ENCODE peak calls at places on chromosome 18, in four cellular contexts. C, V, E and Q are unnamed samples.

GRCh38 chr18:7084080-7084765 is 33.4 kb downstream of the LAMA1 start:
- DNase-seq in V (no peak), E (no peak), C (peak; percentile 60), Q (no peak)

GRCh38 chr18:74733592-74733991 is 135.9 kb downstream of the ZNF407 start:
- DNase-seq in V (no peak), C (no peak), E (no peak), Q (no peak)

GRCh38 chr18:50099725-50100414 is 95.1 kb downstream of the MYO5B start:
- DNase-seq in C (peak; percentile 25), V (no peak), E (no peak), Q (no peak)

GRCh38 chr18:36284671-36285295 is 12.7 kb upstream of the FHOD3 start:
- DNase-seq in C (peak; percentile 74), V (peak; percentile 73), E (no peak), Q (peak; percentile 71)

GRCh38 chr18:33745396-33745795 is 167.4 kb downstream of the ASXL3 start:
- DNase-seq in V (no peak), C (no peak), E (no peak), Q (no peak)

GRCh38 chr18:13416208-13416607 is 197.6 kb downstream of the LDLRAD4 start:
- DNase-seq in V (no peak), E (no peak), C (no peak), Q (no peak)

GRCh38 chr18:50093366-50093765 is 101.6 kb downstream of the MYO5B start:
- DNase-seq in V (no peak), E (no peak), C (no peak), Q (no peak)

GRCh38 chr18:59779979-59780378 is 82.8 kb upstream of the CCBE1 start:
- DNase-seq in V (no peak), E (no peak), C (peak; percentile 91), Q (peak; percentile 59)

GRCh38 chr18:54089749-54090459 is 134.6 kb downstream of the MBD2 start:
- DNase-seq in V (no peak), E (no peak), C (no peak), Q (no peak)

DNA sequence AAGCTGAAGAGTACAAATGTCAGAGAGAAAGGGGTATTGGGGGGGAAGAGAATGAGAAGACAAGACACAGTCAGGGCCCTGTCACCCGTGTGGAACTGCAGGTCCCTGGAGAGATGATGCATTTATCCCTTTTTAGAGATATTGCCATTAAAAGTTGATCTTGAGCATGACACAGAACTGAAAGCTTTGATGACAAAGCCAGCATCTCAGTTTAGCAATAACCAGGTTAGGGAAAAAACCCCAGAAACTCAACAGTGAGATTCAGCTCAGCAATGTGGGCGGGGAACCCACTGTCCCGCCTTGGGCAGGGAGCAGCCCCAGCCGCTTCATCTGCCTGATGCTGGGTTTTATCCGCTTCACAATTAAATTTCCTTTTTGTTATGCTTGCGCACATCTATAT is 181.1 kb downstream of the NEDD4L start:
- DNase-seq in E (no peak), V (no peak), C (no peak), Q (no peak)
- H3K4me1 ChIP-seq in E (peaks cover 16% of the 10 kb centered on the region), V (no peaks in the 10 kb centered on the region), C (peaks cover 15% of the 10 kb centered on the region), Q (peaks cover 34% of the 10 kb centered on the region)

DNA sequence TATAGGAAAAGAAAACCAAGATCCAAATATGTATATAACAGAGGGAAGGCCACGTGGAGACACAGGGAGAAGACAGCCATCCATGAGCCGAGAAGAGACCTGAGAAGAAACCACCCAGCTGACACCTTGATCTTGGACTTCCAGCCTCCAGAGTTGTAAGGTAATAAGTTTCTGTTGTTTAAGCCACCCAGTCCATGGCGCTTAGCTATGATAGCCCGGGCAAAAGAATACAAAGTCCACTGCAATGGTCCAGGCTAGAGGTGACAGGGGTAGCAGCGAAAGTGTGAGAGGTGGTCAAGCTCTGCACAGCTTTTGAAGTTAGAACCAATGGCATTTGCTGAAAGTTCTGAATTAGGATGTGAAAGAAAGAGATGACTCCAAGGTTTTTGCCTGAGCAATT is 2.8 kb downstream of the MYOM1 start:
- DNase-seq in V (no peak), C (no peak), E (no peak), Q (no peak)
- H3K27ac ChIP-seq in V (no peak overlapping the region), C (no peak overlapping the region), E (peak overlapping the region; percentile 95), Q (no peak overlapping the region)

DNA sequence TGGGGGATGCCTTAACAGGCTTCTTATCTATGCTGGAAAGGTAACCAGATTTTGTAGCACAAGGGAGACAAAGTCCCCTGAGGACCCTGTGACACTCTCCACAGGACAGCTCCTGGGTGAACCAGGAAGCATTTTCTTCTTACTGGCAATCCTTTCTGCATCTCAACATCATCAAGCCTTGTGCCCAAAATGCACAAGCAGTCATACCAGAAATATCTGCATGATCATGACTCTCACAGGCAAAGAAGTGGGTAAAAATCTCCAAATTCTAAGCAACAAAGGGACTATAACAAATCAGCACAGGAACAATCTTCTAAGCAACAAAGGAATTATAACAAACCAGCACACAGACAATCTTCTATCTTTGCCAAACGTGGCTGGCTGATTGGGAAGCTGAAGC is 99.1 kb upstream of the CD226 start:
- DNase-seq in E (no peak), C (no peak), V (no peak), Q (no peak)
- H3K4me3 ChIP-seq in E (no peak overlapping the region), C (no peak overlapping the region), V (no peak overlapping the region), Q (no peak overlapping the region)

GRCh38 chr18:46337206-46337710 is 233.1 kb downstream of the HAUS1 start:
- DNase-seq in C (no peak), E (no peak), V (no peak), Q (no peak)
- H3K4me1 ChIP-seq in C (no peaks in the 10 kb centered on the region), E (peaks cover 11% of the 10 kb centered on the region), V (peaks cover 29% of the 10 kb centered on the region), Q (peaks cover 4% of the 10 kb centered on the region)

GRCh38 chr18:55339990-55340389 is 248.0 kb downstream of the TCF4 start:
- DNase-seq in E (no peak), V (no peak), C (no peak), Q (no peak)
- H3K27ac ChIP-seq in E (peak overlapping the region; percentile 91), V (peak overlapping the region; percentile 66), C (no peak overlapping the region), Q (no peak overlapping the region)

GRCh38 chr18:80171190-80171872 is 62.3 kb downstream of the ADNP2 start:
- DNase-seq in C (peak; percentile 69), E (peak; percentile 43), V (peak; percentile 53), Q (no peak)
- H3K4me3 ChIP-seq in C (peak overlapping the region; percentile 9), E (peak overlapping the region; percentile 25), V (no peak overlapping the region), Q (no peak overlapping the region)

GRCh38 chr18:11994708-11995444 is 13.6 kb downstream of the IMPA2 start:
- DNase-seq in C (peak; percentile 27), V (no peak), E (peak; percentile 51), Q (peak; percentile 19)
- H3K4me1 ChIP-seq in C (peaks cover 11% of the 10 kb centered on the region), V (no peaks in the 10 kb centered on the region), E (peaks cover 58% of the 10 kb centered on the region), Q (no peaks in the 10 kb centered on the region)

DNA sequence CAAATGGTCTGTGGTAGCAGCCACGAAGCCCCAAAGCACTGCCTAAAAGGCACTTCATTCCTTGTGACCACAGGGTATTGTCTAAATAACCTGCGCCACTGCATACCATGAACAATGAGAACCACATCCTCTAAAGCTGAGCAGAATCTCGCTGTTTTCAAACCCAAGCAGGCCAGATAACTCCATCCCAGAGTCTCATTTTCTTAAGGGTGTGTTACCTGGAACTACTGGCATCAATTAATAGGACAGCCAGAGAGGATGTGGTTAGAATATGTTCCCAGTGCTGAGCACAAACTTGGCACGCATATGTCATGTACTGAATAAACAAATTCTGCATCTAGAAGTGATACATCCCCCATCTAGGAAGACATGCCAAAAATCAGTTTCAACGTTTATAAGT is 13.0 kb downstream of the VPS4B start:
- DNase-seq in C (peak; percentile 63), V (no peak), E (no peak), Q (no peak)
- H3K27ac ChIP-seq in C (no peak overlapping the region), V (peak overlapping the region; percentile 24), E (no peak overlapping the region), Q (no peak overlapping the region)

DNA sequence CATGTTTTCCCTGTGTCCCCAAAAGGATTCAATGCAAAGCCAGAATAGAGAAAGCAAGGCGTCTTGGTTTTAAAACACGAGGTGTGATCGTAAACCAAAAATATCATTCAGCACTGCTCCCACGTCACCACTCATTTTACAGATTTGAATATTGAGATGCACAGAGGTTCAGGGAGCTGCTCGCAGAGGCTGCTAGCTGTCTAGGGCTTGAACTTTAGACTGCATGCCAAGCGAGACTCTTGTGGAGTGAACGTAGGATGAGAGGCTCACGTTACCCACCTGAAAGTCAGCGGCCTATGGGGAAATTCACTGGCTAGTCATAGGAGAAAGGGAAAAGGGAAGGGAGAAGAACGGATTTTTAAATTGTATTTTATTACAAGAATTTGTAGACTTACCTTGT is 130.1 kb downstream of the MBP start:
- DNase-seq in V (no peak), C (no peak), E (no peak), Q (no peak)
- H3K4me3 ChIP-seq in V (no peak overlapping the region), C (no peak overlapping the region), E (no peak overlapping the region), Q (no peak overlapping the region)